ENCODE peak calls at places on chromosomes 3 and 15, in nine cellular contexts. H, L, E, Q, D, U, O, B and M are unnamed samples. For H3K9me3, the result is how much of the 10 kb centered on the place peaks cover.

GRCh38 chr3:6394944-6395343 is 466.0 kb upstream of the GRM7 start:
- DNase-seq in H (no peak), L (no peak), E (no peak), Q (no peak), D (no peak), U (no peak), O (no peak), B (no peak), M (no peak)

GRCh38 chr3:42229942-42230688 is 35.9 kb downstream of the CCK start:
- DNase-seq in H (peak), L (no peak), E (no peak), Q (no peak), D (peak), U (no peak), O (peak), B (no peak), M (peak)

GRCh38 chr3:173617490-173617889 is 219.9 kb downstream of the NLGN1 start:
- DNase-seq in H (no peak), L (no peak), E (no peak), Q (peak), D (no peak), U (peak), O (no peak), B (peak), M (no peak)

GRCh38 chr3:178989821-178990220 is 81.8 kb downstream of the ZMAT3 start:
- DNase-seq in H (no peak), L (no peak), E (no peak), Q (no peak), D (no peak), U (no peak), O (no peak), B (no peak), M (no peak)

GRCh38 chr3:129313983-129314756 is 35.5 kb downstream of the HMCES start:
- DNase-seq in H (peak), L (no peak), E (peak), Q (no peak), D (no peak), U (no peak), O (peak), B (no peak), M (peak)

GRCh38 chr3:51958603-51959521 is 3.7 kb downstream of the GPR62 start:
- DNase-seq in H (no peak), L (no peak), E (no peak), Q (no peak), D (no peak), U (no peak), O (no peak), B (no peak), M (no peak)

GRCh38 chr15:17026633-17027032 is 3515.0 kb downstream of the GOLGA6L6 start:
- DNase-seq in H (no peak), L (no peak), E (no peak), Q (no peak), D (no peak), U (no peak), O (no peak), B (no peak), M (no peak)

GRCh38 chr3:120645083-120645800 is 36.8 kb downstream of the HGD start:
- DNase-seq in H (peak), L (no peak), E (no peak), Q (no peak), D (no peak), U (no peak), O (no peak), B (no peak), M (no peak)

GRCh38 chr15:62880278-62880677 is 162.3 kb upstream of the TPM1 start:
- DNase-seq in H (peak), L (no peak), E (no peak), Q (no peak), D (no peak), U (no peak), O (no peak), B (no peak), M (no peak)

GRCh38 chr3:194257030-194257657 is 94.0 kb downstream of the CPN2 start:
- DNase-seq in H (no peak), L (no peak), E (no peak), Q (no peak), D (no peak), U (peak), O (no peak), B (no peak), M (no peak)

GRCh38 chr3:183032904-183033555 is 52.7 kb upstream of the DCUN1D1 start:
- DNase-seq in H (no peak), L (no peak), E (no peak), Q (no peak), D (no peak), U (no peak), O (no peak), B (no peak), M (no peak)

GRCh38 chr3:15634671-15635661 is 33.4 kb downstream of the BTD start:
- DNase-seq in H (peak), L (no peak), E (no peak), Q (no peak), D (peak), U (no peak), O (no peak), B (no peak), M (no peak)

GRCh38 chr3:109806929-109807328 is 469.6 kb upstream of the DPPA4 start:
- DNase-seq in H (peak), L (no peak), E (peak), Q (no peak), D (no peak), U (no peak), O (peak), B (no peak), M (peak)

GRCh38 chr3:47478022-47478421 is 2.3 kb upstream of the SCAP start:
- DNase-seq in H (no peak), L (no peak), E (no peak), Q (no peak), D (no peak), U (no peak), O (no peak), B (no peak), M (no peak)

GRCh38 chr3:197466586-197467399 is 89.0 kb downstream of the BDH1 start:
- DNase-seq in H (peak), L (no peak), E (no peak), Q (no peak), D (peak), U (no peak), O (peak), B (no peak), M (peak)

GRCh38 chr15:38217181-38217580 is 35.5 kb upstream of the SPRED1 start:
- DNase-seq in H (peak), L (no peak), E (no peak), Q (no peak), D (no peak), U (no peak), O (peak), B (no peak), M (no peak)

GRCh38 chr3:118447326-118447725 is 587.3 kb downstream of the IGSF11 start:
- DNase-seq in H (no peak), L (no peak), E (no peak), Q (no peak), D (no peak), U (no peak), O (no peak), B (no peak), M (no peak)
- H3K9me3 ChIP-seq in H (under half), L (under half), E (under half), Q (under half), D (under half), U (under half), O (under half), B (under half), M (under half)

GRCh38 chr3:84223512-84223911 is 735.3 kb upstream of the CADM2 start:
- DNase-seq in H (no peak), L (no peak), E (no peak), Q (no peak), D (no peak), U (no peak), O (no peak), B (no peak), M (no peak)
- H3K9me3 ChIP-seq in H (under half), L (under half), E (under half), Q (under half), D (under half), U (under half), O (under half), B (half or more), M (under half)

GRCh38 chr15:24772709-24773373 is 97.3 kb downstream of the NPAP1 start:
- DNase-seq in H (peak), L (peak), E (peak), Q (peak), D (peak), U (peak), O (no peak), B (peak), M (peak)

GRCh38 chr15:24772256-24772655 is 96.7 kb downstream of the NPAP1 start:
- DNase-seq in H (no peak), L (no peak), E (no peak), Q (no peak), D (no peak), U (no peak), O (no peak), B (no peak), M (no peak)

DNA sequence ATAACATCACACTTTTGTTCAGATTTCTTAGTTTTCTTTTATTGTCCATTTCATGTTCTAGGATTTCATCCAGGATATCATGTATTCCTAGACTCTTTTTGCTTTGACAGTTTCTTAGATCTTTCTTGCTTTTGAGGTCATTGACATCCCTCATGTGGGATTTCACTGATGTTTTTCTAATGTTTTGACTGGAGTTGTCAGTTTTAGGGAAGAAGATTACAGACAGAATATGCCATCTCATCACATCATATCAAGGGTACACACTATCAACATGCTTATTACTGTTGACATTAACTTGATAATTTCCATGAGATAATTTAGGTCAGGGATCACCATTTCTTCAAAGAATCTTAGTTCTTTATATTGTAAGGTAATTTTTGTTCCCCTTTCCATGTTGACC is 101.7 kb downstream of the NPAP1 start:
- DNase-seq in H (no peak), L (no peak), E (no peak), Q (no peak), D (no peak), U (no peak), O (no peak), B (no peak), M (no peak)
- H3K9me3 ChIP-seq in H (under half), L (under half), E (under half), Q (under half), D (under half), U (under half), O (under half), B (under half), M (under half)

GRCh38 chr15:46855388-46855787 is 861.9 kb upstream of the SEMA6D start:
- DNase-seq in H (no peak), L (no peak), E (no peak), Q (no peak), D (no peak), U (no peak), O (no peak), B (no peak), M (no peak)

GRCh38 chr15:46857103-46857502 is 860.2 kb upstream of the SEMA6D start:
- DNase-seq in H (no peak), L (no peak), E (no peak), Q (no peak), D (no peak), U (no peak), O (no peak), B (no peak), M (no peak)

GRCh38 chr15:46854559-46854958 is 862.7 kb upstream of the SEMA6D start:
- DNase-seq in H (no peak), L (no peak), E (no peak), Q (no peak), D (no peak), U (no peak), O (no peak), B (no peak), M (no peak)

GRCh38 chr15:46848704-46849103 is 868.6 kb upstream of the SEMA6D start:
- DNase-seq in H (peak), L (no peak), E (no peak), Q (no peak), D (no peak), U (no peak), O (no peak), B (no peak), M (no peak)

GRCh38 chr15:46853600-46853999 is 863.7 kb upstream of the SEMA6D start:
- DNase-seq in H (no peak), L (no peak), E (no peak), Q (no peak), D (no peak), U (no peak), O (no peak), B (no peak), M (no peak)
- H3K9me3 ChIP-seq in H (under half), L (under half), E (under half), Q (under half), D (under half), U (under half), O (under half), B (under half), M (under half)

GRCh38 chr15:22226034-22226790 is 145.9 kb downstream of the OR4M2 start:
- DNase-seq in H (no peak), L (no peak), E (no peak), Q (no peak), D (no peak), U (no peak), O (no peak), B (no peak), M (no peak)
- H3K9me3 ChIP-seq in H (under half), L (under half), E (under half), Q (under half), D (under half), U (under half), O (under half), B (under half), M (under half)